ENCODE peak calls at places on chromosomes 7 and 10, in eight cellular contexts. Q is CD4-positive, alpha-beta T cell; A is upper lobe of right lung; F is body of pancreas; W is psoas muscle; N is activated naive CD4-positive, alpha-beta T cell treated with anti-CD3 and anti-CD28 coated beads, Interleukin-2, amount 50 U/mL, for 72 hours; S is stimulated activated naive CD8-positive, alpha-beta T cell treated with anti-CD3 and anti-CD28 coated beads, Interleukin-15, Interleukin-2, amounts not matched to agents 100 U/mL and 50 U/mL, for 24 hours; O is T-cell. U is an unnamed sample.

GRCh38 chr7:5502726-5503243 is 79.2 kb upstream of the TNRC18 start:
- ATAC-seq in F (no peak), W (no peak), S (no peak), A (no peak), Q (no peak), O (no peak), N (no peak), U (no peak)

GRCh38 chr7:136348542-136348941 is 371.4 kb upstream of the MTPN start:
- ATAC-seq in O (no peak), A (no peak), S (no peak), N (no peak), F (no peak), W (no peak), Q (no peak), U (no peak)

GRCh38 chr7:132482866-132483265 is 93.4 kb downstream of the PLXNA4 start:
- ATAC-seq in W (no peak), O (no peak), Q (no peak), S (no peak), F (no peak), N (no peak), A (no peak), U (no peak)

GRCh38 chr7:4144171-4144701 is 537.9 kb upstream of the FOXK1 start:
- ATAC-seq in F (no peak), Q (no peak), W (no peak), N (no peak), A (no peak), O (no peak), S (no peak), U (no peak)

GRCh38 chr7:56291-56913 is 136.0 kb upstream of the FAM20C start:
- ATAC-seq in Q (no peak), W (no peak), O (no peak), F (no peak), N (no peak), A (peak; percentile 70), S (no peak), U (no peak)

GRCh38 chr10:70296406-70296899 is 12.6 kb upstream of the NPFFR1 start:
- ATAC-seq in W (peak; percentile 100), Q (no peak), F (peak; percentile 99), O (no peak), N (no peak), S (no peak), A (peak; percentile 96), U (no peak)

GRCh38 chr7:112495820-112496462 is 15.2 kb downstream of the LSMEM1 start:
- ATAC-seq in A (peak; percentile 85), W (peak; percentile 96), O (no peak), N (peak; percentile 36), Q (no peak), S (no peak), F (peak; percentile 78), U (peak; percentile 37)

GRCh38 chr10:47008769-47009168 is 97.5 kb downstream of the PTPN20 start:
- ATAC-seq in O (no peak), S (no peak), N (no peak), F (no peak), A (no peak), W (peak; percentile 46), Q (no peak), U (no peak)

GRCh38 chr10:117537904-117538524 is 4.5 kb upstream of the EMX2 start:
- ATAC-seq in Q (no peak), F (no peak), A (no peak), O (no peak), W (peak; percentile 3), N (peak; percentile 29), S (peak; percentile 21), U (no peak)

GRCh38 chr7:139500770-139501138 is 17.3 kb upstream of the KLRG2 start:
- ATAC-seq in O (no peak), A (no peak), W (no peak), F (no peak), N (no peak), Q (no peak), S (no peak), U (no peak)

GRCh38 chr7:148485618-148486017 is 104.9 kb upstream of the C7orf33 start:
- ATAC-seq in Q (no peak), A (no peak), S (no peak), N (no peak), W (no peak), F (no peak), O (no peak), U (no peak)

GRCh38 chr10:18240185-18240882 is 100.1 kb downstream of the CACNB2 start:
- ATAC-seq in W (no peak), Q (no peak), A (peak; percentile 58), N (no peak), O (no peak), S (no peak), F (no peak), U (no peak)

GRCh38 chr10:130466271-130466997 is 330.2 kb downstream of the GLRX3 start:
- ATAC-seq in S (no peak), A (no peak), W (no peak), N (no peak), Q (no peak), F (no peak), O (no peak), U (no peak)

GRCh38 chr7:43876266-43876665 is 6.9 kb upstream of the MRPS24 start:
- ATAC-seq in S (no peak), O (no peak), W (no peak), F (no peak), N (no peak), A (no peak), Q (no peak), U (no peak)

GRCh38 chr10:247480-247879 is 112.2 kb downstream of the ZMYND11 start:
- ATAC-seq in A (no peak), F (no peak), N (no peak), O (no peak), W (no peak), Q (no peak), S (no peak), U (no peak)

GRCh38 chr7:141053626-141054025 is 20.2 kb upstream of the TMEM178B start:
- ATAC-seq in Q (peak; percentile 91), A (no peak), F (no peak), S (peak; percentile 90), O (peak; percentile 98), N (peak; percentile 84), W (no peak), U (peak; percentile 95)

GRCh38 chr7:75872073-75872782 is 6.6 kb upstream of the RHBDD2 start:
- ATAC-seq in Q (no peak), O (no peak), F (peak; percentile 56), W (no peak), A (peak; percentile 80), S (no peak), N (no peak), U (no peak)